ENCODE peak calls at places on chromosome 5, in six cellular contexts. N is cardiac muscle cell, X is neural progenitor cell, Z is adrenal gland, D is cardiac fibroblast, H is upper lobe of right lung. T is an unnamed sample.

GRCh38 chr5:133117930-133118445 is 66.2 kb downstream of the HSPA4 start:
- DNase-seq in X (no peak), N (no peak), H (no peak), Z (no peak), D (no peak), T (no peak)

GRCh38 chr5:10599828-10600227 is 36.0 kb downstream of the ANKRD33B start:
- DNase-seq in H (no peak), X (no peak), D (peak; percentile 76), Z (no peak), N (no peak), T (no peak)

GRCh38 chr5:127785098-127785927 is 82.1 kb downstream of the CCDC192 start:
- DNase-seq in D (peak; percentile 97), N (no peak), H (no peak), Z (no peak), X (no peak), T (no peak)

GRCh38 chr5:122419195-122419894 is 107.3 kb downstream of the SNCAIP start:
- DNase-seq in X (no peak), H (no peak), D (no peak), N (no peak), Z (no peak), T (no peak)

GRCh38 chr5:130243641-130244040 is 339.4 kb downstream of the CHSY3 start:
- DNase-seq in X (peak; percentile 13), D (no peak), N (no peak), Z (no peak), H (no peak), T (no peak)

GRCh38 chr5:164204338-164204946 is 699.0 kb downstream of the MAT2B start:
- DNase-seq in X (no peak), N (no peak), H (no peak), Z (no peak), D (peak; percentile 95), T (no peak)

GRCh38 chr5:168300377-168301182 is 9.1 kb downstream of the WWC1 start:
- DNase-seq in X (peak; percentile 50), D (no peak), Z (no peak), N (no peak), H (no peak), T (no peak)

GRCh38 chr5:136149891-136150290 is 17.2 kb downstream of the SMAD5 start:
- DNase-seq in X (no peak), D (no peak), Z (no peak), H (no peak), N (no peak), T (no peak)

GRCh38 chr5:74938250-74938649 is 72.1 kb upstream of the FAM169A start:
- DNase-seq in H (no peak), D (no peak), X (no peak), N (no peak), Z (no peak), T (no peak)

GRCh38 chr5:60916646-60917045 is 28.2 kb downstream of the ERCC8 start:
- DNase-seq in N (no peak), D (peak; percentile 52), H (no peak), X (no peak), Z (no peak), T (no peak)

GRCh38 chr5:107958861-107959260 is 288.1 kb upstream of the EFNA5 start:
- DNase-seq in Z (peak; percentile 35), X (no peak), D (no peak), N (no peak), H (no peak), T (no peak)

GRCh38 chr5:31824886-31825774 is 186.2 kb downstream of the PDZD2 start:
- DNase-seq in Z (peak; percentile 42), X (peak; percentile 76), D (peak; percentile 84), N (peak; percentile 64), H (no peak), T (no peak)

GRCh38 chr5:139296862-139297326 is 3.4 kb downstream of the MATR3 start:
- DNase-seq in H (no peak), D (no peak), N (no peak), X (peak; percentile 28), Z (no peak), T (no peak)
- H3K4me3 ChIP-seq in H (no peak overlapping the region), D (no peak overlapping the region), N (no peak overlapping the region), X (peak overlapping the region; percentile 79), Z (no peak overlapping the region), T (no peak overlapping the region)

DNA sequence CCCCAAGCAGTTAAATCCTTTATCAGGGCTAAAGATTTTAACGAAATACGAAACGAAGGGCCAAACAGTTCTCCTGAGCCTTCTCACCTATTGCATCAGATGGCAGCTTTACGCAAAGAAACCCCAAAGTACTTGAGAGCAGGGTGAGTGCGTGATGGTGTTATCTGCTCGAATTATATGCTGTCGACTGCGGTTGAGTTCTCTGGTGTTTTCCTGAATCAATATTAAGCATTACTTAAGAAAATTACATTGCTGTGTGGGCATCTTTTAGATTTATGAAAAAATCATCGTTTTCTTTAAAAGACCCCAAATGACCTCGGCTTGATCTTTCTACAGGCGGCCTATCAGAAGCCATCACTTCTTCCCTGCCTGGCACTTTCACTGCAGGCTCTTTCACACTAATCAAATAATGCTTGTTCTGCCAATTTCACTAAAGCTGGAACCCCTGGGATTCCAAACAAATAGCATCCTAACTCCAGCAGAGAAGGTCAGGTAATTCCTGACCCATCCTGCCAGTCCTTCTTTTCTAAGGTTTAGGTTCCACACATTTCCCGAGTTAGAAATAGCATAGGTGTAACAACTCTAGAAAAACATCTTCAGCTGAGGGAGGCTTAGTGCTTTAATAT is 1.7 kb downstream of the UBE2QL1 start:
- DNase-seq in Z (no peak), D (no peak), N (no peak), X (peak; percentile 53), H (no peak), T (no peak)
- H3K4me3 ChIP-seq in Z (no peak overlapping the region), D (no peak overlapping the region), N (peak overlapping the region; percentile 53), X (peak overlapping the region; percentile 25), H (no peak overlapping the region), T (peak overlapping the region; percentile 62)

GRCh38 chr5:141487131-141487530 is 1.8 kb upstream of the PCDHGC5 start:
- DNase-seq in Z (no peak), H (no peak), D (no peak), N (no peak), X (no peak), T (no peak)

GRCh38 chr5:141484499-141485304 is at the start of gene PCDHGC4:
- DNase-seq in H (no peak), D (no peak), N (peak; percentile 82), X (peak; percentile 94), Z (no peak), T (no peak)

GRCh38 chr5:141483842-141484241 is 988 bp upstream of the PCDHGC4 start:
- DNase-seq in Z (no peak), X (peak; percentile 60), N (no peak), H (no peak), D (no peak), T (no peak)

GRCh38 chr5:141486091-141486490 is 1.3 kb downstream of the PCDHGC4 start:
- DNase-seq in X (no peak), D (no peak), N (no peak), Z (no peak), H (no peak), T (no peak)

DNA sequence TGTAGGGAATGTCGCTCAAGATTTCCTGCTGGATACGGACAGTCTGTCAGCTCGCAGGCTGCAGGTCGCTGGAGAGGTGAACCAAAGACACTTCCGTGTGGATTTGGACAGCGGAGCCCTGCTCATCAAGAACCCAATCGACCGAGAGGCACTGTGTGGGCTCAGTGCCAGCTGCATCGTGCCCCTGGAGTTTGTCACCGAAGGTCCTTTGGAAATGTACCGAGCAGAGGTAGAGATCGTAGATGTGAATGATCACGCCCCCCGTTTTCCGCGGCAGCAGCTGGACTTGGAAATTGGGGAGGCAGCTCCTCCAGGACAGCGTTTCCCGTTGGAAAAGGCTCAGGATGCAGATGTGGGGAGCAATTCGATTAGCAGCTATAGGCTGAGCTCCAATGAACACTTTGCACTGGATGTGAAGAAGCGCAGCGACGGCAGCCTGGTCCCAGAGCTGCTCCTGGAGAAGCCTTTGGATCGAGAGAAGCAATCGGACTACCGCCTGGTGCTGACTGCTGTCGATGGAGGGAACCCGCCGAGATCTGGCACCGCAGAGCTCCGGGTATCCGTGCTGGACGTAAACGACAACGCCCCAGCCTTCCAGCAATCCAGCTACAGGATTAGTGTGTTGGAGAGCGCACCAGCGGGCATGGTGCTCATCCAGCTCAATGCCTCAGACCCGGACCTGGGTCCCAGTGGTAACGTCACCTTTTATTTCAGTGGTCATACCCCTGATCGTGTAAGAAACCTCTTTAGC is 650 bp downstream of the PCDHGC4 start:
- DNase-seq in D (no peak), Z (no peak), H (no peak), X (peak; percentile 38), N (no peak), T (no peak)
- H3K4me3 ChIP-seq in D (peak overlapping the region; percentile 25), Z (no peak overlapping the region), H (peak overlapping the region; percentile 33), X (peak overlapping the region; percentile 80), N (peak overlapping the region; percentile 60), T (peak overlapping the region; percentile 50)

DNA sequence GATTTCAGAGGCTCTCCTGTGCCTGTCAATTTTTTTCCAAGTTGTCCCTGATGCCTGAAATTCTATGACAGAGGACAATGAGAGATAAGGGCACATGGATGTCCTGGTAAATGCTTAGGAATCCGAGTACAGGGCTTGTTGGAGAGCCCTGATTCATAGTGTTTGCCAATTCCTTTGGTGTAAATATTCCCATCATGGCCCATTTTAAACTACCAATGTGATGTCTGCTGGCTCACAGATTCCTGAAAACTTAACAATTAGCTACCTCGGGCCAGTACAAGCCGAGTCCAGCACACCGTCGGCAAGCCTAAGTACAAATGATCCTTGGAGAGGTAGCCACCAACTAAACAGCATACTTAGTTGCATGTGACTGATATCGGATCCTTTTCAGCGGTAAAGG is 3.5 kb downstream of the ITK start:
- DNase-seq in Z (no peak), D (no peak), N (no peak), X (no peak), H (no peak), T (no peak)
- H3K4me3 ChIP-seq in Z (no peak overlapping the region), D (no peak overlapping the region), N (no peak overlapping the region), X (no peak overlapping the region), H (peak overlapping the region; percentile 39), T (peak overlapping the region; percentile 56)

DNA sequence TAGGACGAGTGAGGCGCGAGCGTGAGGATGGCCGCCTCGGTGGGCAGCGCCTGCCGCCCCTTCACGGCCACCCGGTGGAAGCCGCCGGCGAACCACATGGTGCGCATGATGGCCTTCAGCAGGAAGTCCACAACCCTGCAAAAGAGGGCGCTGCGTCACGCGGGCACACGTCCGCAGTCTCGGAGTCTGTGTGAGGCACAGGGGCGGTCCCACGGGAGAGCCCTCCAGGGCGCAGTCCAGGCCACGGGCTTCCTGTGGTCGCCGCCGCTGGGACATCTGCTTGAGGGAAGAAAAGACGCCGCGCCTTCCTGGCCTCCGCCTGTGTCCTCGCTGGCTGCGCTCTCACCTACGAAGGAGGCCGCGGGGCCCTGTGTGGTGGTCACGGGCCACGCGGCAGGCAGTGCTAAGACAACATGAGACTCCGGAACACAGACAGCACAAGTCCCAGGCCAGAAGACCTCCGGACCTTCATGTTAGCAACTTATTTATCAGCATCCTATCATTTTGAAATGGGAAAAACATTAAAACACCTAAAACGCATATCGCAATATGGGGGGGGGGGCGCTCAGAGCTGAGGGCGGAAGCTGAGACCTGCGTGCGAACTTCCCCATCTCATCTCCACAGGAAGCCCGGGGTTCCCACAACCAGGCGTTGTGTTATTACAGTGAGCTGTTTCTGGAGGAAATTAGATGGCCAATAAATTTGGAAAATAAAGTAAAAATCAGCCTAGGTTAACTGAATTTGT is 28.8 kb downstream of the LPCAT1 start:
- DNase-seq in D (no peak), X (no peak), Z (no peak), N (no peak), H (no peak), T (peak; percentile 79)
- H3K4me3 ChIP-seq in D (no peak overlapping the region), X (no peak overlapping the region), Z (no peak overlapping the region), N (no peak overlapping the region), H (no peak overlapping the region), T (no peak overlapping the region)

GRCh38 chr5:50666261-50667078 is at the start of gene PARP8:
- DNase-seq in D (peak; percentile 61), N (peak; percentile 63), X (peak; percentile 86), H (peak; percentile 79), Z (peak; percentile 67), T (peak; percentile 58)
- H3K4me3 ChIP-seq in D (peak within 1 kb of the TSS; percentile 88), N (peak within 1 kb of the TSS; percentile 72), X (peak within 1 kb of the TSS; percentile 92), H (peak within 1 kb of the TSS; percentile 76), Z (peak within 1 kb of the TSS; percentile 92), T (peak within 1 kb of the TSS; percentile 96)

T was measured in heart left ventricle.